ENCODE peak calls at places on chromosome 15, in four cellular contexts. A, P, D and X are unnamed samples.

GRCh38 chr15:46502668-46503067 is 867.8 kb downstream of the SQOR start:
- DNase-seq in P (no peak), D (peak; percentile 1), A (no peak), X (no peak)

GRCh38 chr15:25694238-25694584 is 168.9 kb downstream of the ATP10A start:
- DNase-seq in A (no peak), D (no peak), P (no peak), X (no peak)

GRCh38 chr15:89907289-89907688 is 5.5 kb downstream of the ARPIN start:
- DNase-seq in P (no peak), A (no peak), D (no peak), X (no peak)

GRCh38 chr15:98901438-98901837 is 106.2 kb downstream of the PGPEP1L start:
- DNase-seq in A (no peak), P (no peak), D (no peak), X (no peak)

GRCh38 chr15:69861331-69862171 is 236.2 kb downstream of the TLE3 start:
- DNase-seq in A (no peak), D (no peak), P (no peak), X (no peak)

GRCh38 chr15:81257435-81257834 is 60.8 kb downstream of the IL16 start:
- DNase-seq in A (no peak), P (no peak), D (no peak), X (no peak)

GRCh38 chr15:39267685-39268084 is 313.2 kb upstream of the THBS1 start:
- DNase-seq in P (no peak), A (no peak), D (no peak), X (no peak)

GRCh38 chr15:49560045-49560444 is 60.6 kb downstream of the FAM227B start:
- DNase-seq in A (no peak), D (no peak), P (no peak), X (no peak)

GRCh38 chr15:33154366-33155166 is 39.9 kb downstream of the FMN1 start:
- DNase-seq in D (no peak), A (no peak), P (no peak), X (no peak)

GRCh38 chr15:82297546-82297945 is 34.9 kb downstream of the SAXO2 start:
- DNase-seq in P (no peak), D (no peak), A (no peak), X (no peak)

GRCh38 chr15:95227235-95227634 is 995.9 kb downstream of the MCTP2 start:
- DNase-seq in P (no peak), D (no peak), A (no peak), X (no peak)

GRCh38 chr15:68725736-68726135 is 95.0 kb downstream of the ANP32A start:
- DNase-seq in D (no peak), P (no peak), A (no peak), X (no peak)

GRCh38 chr15:99347609-99348008 is 96.3 kb downstream of the LRRC28 start:
- DNase-seq in A (no peak), P (no peak), D (no peak), X (no peak)

GRCh38 chr15:61764141-61764540 is 296.1 kb downstream of the VPS13C start:
- DNase-seq in P (no peak), D (no peak), A (no peak), X (no peak)

GRCh38 chr15:62141643-62142588 is 23.2 kb downstream of the C2CD4B start:
- DNase-seq in A (no peak), P (no peak), D (no peak), X (no peak)

GRCh38 chr15:89761929-89762328 is 10.9 kb upstream of the MESP1 start:
- DNase-seq in P (no peak), D (no peak), A (no peak), X (no peak)

GRCh38 chr15:95017950-95018349 is 786.6 kb downstream of the MCTP2 start:
- DNase-seq in A (no peak), P (peak; percentile 34), D (no peak), X (no peak)

GRCh38 chr15:36961956-36962355 is 138.4 kb downstream of the MEIS2 start:
- DNase-seq in P (no peak), D (no peak), A (no peak), X (no peak)

GRCh38 chr15:47182818-47183217 is 534.5 kb upstream of the SEMA6D start:
- DNase-seq in A (no peak), D (no peak), P (no peak), X (no peak)

GRCh38 chr15:34719883-34720148 is 35.0 kb downstream of the GJD2 start:
- DNase-seq in D (no peak), P (no peak), A (no peak), X (no peak)

GRCh38 chr15:57060799-57061198 is 142.4 kb downstream of the TCF12 start:
- DNase-seq in A (no peak), D (peak; percentile 75), P (no peak), X (peak; percentile 31)

GRCh38 chr15:35062164-35063099 is 22.7 kb downstream of the NANOGP8 start:
- DNase-seq in A (no peak), D (no peak), P (no peak), X (no peak)

GRCh38 chr15:44193651-44194396 is 1.2 kb downstream of the FRMD5 start:
- DNase-seq in D (no peak), P (peak; percentile 22), A (no peak), X (no peak)

GRCh38 chr15:55741592-55742497 is 1.1 kb downstream of the PRTG start:
- DNase-seq in P (peak; percentile 49), D (peak; percentile 10), A (no peak), X (peak; percentile 37)
- TF ChIP-seq HMGXB4 in P (no peak), D (no peak), A (no peak), X (no peak)

GRCh38 chr15:101115887-101116680 is 135.8 kb downstream of the CHSY1 start:
- DNase-seq in D (no peak), P (no peak), A (no peak), X (no peak)
- TF ChIP-seq HMGXB4 in D (no peak), P (no peak), A (no peak), X (no peak)

GRCh38 chr15:65580287-65580686 is 30.6 kb downstream of the INTS14 start:
- DNase-seq in A (no peak), D (peak; percentile 21), P (no peak), X (peak; percentile 46)
- TF ChIP-seq HMGXB4 in A (no peak), D (no peak), P (no peak), X (no peak)

GRCh38 chr15:77015651-77016320 is 20.9 kb downstream of the PSTPIP1 start:
- DNase-seq in D (no peak), P (no peak), A (no peak), X (no peak)
- TF ChIP-seq HMGXB4 in D (no peak), P (no peak), A (no peak), X (no peak)

GRCh38 chr15:63490345-63491034 is 13.9 kb upstream of the USP3 start:
- DNase-seq in D (no peak), A (no peak), P (no peak), X (no peak)
- TF ChIP-seq HMGXB4 in D (no peak), A (no peak), P (no peak), X (no peak)